ENCODE peak calls at places on chromosomes 2 and 18, in seven cellular contexts. V, N, X, Y, A, P and Q are unnamed samples.

GRCh38 chr2:225668606-225669266 is 269.2 kb downstream of the NYAP2 start:
- DNase-seq in X (no peak), N (peak), Y (peak), A (peak), V (peak), P (peak), Q (no peak)

GRCh38 chr18:76573325-76574025 is 78.4 kb upstream of the ZNF516 start:
- DNase-seq in Y (peak), P (peak), X (no peak), N (no peak), A (no peak), V (peak), Q (no peak)

GRCh38 chr2:8488001-8488738 is 193.7 kb upstream of the ID2 start:
- DNase-seq in A (no peak), X (peak), Y (no peak), P (peak), V (no peak), N (peak), Q (no peak)

GRCh38 chr2:228688007-228688645 is 506.6 kb upstream of the SPHKAP start:
- DNase-seq in Y (peak), N (no peak), V (peak), A (no peak), P (no peak), X (no peak), Q (no peak)

GRCh38 chr2:99613992-99614391 is 124.2 kb upstream of the REV1 start:
- DNase-seq in P (no peak), A (no peak), V (no peak), X (no peak), Y (no peak), N (no peak), Q (no peak)

GRCh38 chr18:9742588-9743131 is 34.6 kb downstream of the RAB31 start:
- DNase-seq in Y (no peak), V (peak), X (no peak), N (no peak), P (no peak), A (no peak), Q (no peak)

GRCh38 chr2:236968101-236968886 is 117.4 kb upstream of the COPS8 start:
- DNase-seq in A (no peak), V (no peak), N (no peak), X (no peak), Y (no peak), P (no peak), Q (no peak)

GRCh38 chr2:118363604-118364003 is 275.3 kb downstream of the INSIG2 start:
- DNase-seq in Y (no peak), X (no peak), A (no peak), N (no peak), V (no peak), P (no peak), Q (no peak)

GRCh38 chr2:67565761-67566160 is 168.6 kb downstream of the ETAA1 start:
- DNase-seq in Y (peak), A (no peak), V (peak), N (no peak), X (no peak), P (no peak), Q (no peak)

DNA sequence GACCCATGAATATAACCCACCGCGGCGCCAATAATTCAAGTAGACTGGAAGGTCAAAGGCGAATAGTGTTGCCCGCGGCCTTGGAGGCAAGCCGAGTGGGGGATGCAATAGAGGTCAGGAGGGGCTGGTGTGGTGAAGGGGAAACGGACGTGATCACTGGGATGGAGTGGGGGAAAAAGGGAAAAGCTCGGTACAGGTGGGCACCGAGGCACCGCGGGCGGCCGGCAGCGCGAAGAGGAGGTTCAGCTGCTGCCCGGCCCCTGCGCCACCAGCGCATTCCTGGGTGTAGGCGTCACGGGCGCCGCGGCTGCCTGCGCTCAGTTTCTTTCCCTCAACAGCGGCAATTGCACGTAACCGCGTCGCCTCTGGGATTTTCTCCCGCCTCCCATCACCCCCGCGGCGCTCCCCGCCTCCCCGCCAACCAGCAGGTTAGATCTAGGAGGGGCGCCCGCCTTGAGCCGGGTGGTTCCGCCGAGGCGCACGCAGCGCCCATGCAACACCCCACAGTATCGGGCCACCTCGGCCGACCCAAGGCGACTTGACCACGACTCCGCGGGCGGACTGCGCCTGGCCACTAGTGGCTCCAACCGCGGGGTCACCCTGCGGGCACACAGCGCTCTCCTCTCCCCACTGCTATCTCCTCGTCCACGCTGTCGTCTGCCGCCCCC is 1.5 kb downstream of the RND3 start:
- DNase-seq in N (peak), X (no peak), Y (peak), V (no peak), P (no peak), A (peak), Q (peak)
- TF ChIP-seq CTCF in N (no peak), X (no peak), Y (no peak), V (no peak), P (no peak), A (peak), Q (peak)

GRCh38 chr18:29892960-29893558 is 1149.5 kb downstream of the DSC3 start:
- DNase-seq in N (no peak), A (no peak), Y (no peak), P (peak), X (no peak), V (no peak), Q (no peak)
- TF ChIP-seq CTCF in N (no peak), A (peak), Y (peak), P (peak), X (no peak), V (peak), Q (peak)

GRCh38 chr2:86021396-86022378 is 84.0 kb downstream of the POLR1A start:
- DNase-seq in Y (no peak), P (no peak), N (no peak), X (no peak), A (no peak), V (no peak), Q (no peak)

GRCh38 chr2:86025229-86025820 is 80.4 kb downstream of the POLR1A start:
- DNase-seq in N (no peak), V (no peak), X (no peak), Y (peak), P (no peak), A (no peak), Q (no peak)

GRCh38 chr2:86020984-86021383 is 84.7 kb downstream of the POLR1A start:
- DNase-seq in X (no peak), Y (peak), A (no peak), P (no peak), V (no peak), N (no peak), Q (no peak)

GRCh38 chr2:86022661-86023365 is 82.9 kb downstream of the POLR1A start:
- DNase-seq in Y (no peak), P (no peak), X (no peak), A (no peak), V (no peak), N (no peak), Q (no peak)

GRCh38 chr2:86023366-86023712 is 82.3 kb downstream of the POLR1A start:
- DNase-seq in Y (no peak), A (no peak), P (no peak), V (no peak), N (no peak), X (no peak), Q (no peak)
- TF ChIP-seq CTCF in Y (no peak), A (no peak), P (no peak), V (no peak), N (no peak), X (no peak), Q (no peak)

GRCh38 chr2:217477583-217477982 is 525.2 kb downstream of the TNS1 start:
- DNase-seq in Y (no peak), X (no peak), A (no peak), N (no peak), P (no peak), V (no peak), Q (no peak)
- TF ChIP-seq CTCF in Y (no peak), X (no peak), A (no peak), N (no peak), P (no peak), V (no peak), Q (no peak)

GRCh38 chr2:64330281-64330680 is 123.7 kb upstream of the LGALSL start:
- DNase-seq in Y (no peak), A (no peak), X (no peak), V (no peak), N (no peak), P (no peak), Q (no peak)
- TF ChIP-seq CTCF in Y (no peak), A (no peak), X (no peak), V (no peak), N (no peak), P (no peak), Q (no peak)